ENCODE peak calls at places on chromosomes 12 and 14, in nine cellular contexts. One of them, this sample, is unnamed.

GRCh38 chr14:69643430-69644200 is 32.2 kb downstream of the SUSD6 start:
- DNase-seq in PC-3: peak
- DNase-seq in heart right ventricle: no peak
- DNase-seq in AG20443: no peak
- DNase-seq in NB4: peak
- DNase-seq in neural progenitor cell: no peak
- DNase-seq in retina: no peak
- DNase-seq in choroid plexus epithelial cell: peak
- DNase-seq in left kidney: no peak
- DNase-seq in this sample: no peak

GRCh38 chr12:2640709-2641108 is 154.1 kb upstream of the FKBP4 start:
- DNase-seq in AG20443: peak
- DNase-seq in left kidney: peak
- DNase-seq in neural progenitor cell: peak
- DNase-seq in retina: no peak
- DNase-seq in PC-3: peak
- DNase-seq in choroid plexus epithelial cell: peak
- DNase-seq in heart right ventricle: peak
- DNase-seq in NB4: peak
- DNase-seq in this sample: no peak

GRCh38 chr12:124299628-124300388 is 4.9 kb downstream of the RFLNA start:
- DNase-seq in neural progenitor cell: no peak
- DNase-seq in AG20443: no peak
- DNase-seq in retina: no peak
- DNase-seq in NB4: no peak
- DNase-seq in left kidney: no peak
- DNase-seq in PC-3: no peak
- DNase-seq in heart right ventricle: no peak
- DNase-seq in choroid plexus epithelial cell: no peak
- DNase-seq in this sample: no peak

GRCh38 chr14:58947156-58947555 is 241.3 kb upstream of the DAAM1 start:
- DNase-seq in neural progenitor cell: no peak
- DNase-seq in retina: no peak
- DNase-seq in AG20443: no peak
- DNase-seq in NB4: no peak
- DNase-seq in choroid plexus epithelial cell: peak
- DNase-seq in PC-3: no peak
- DNase-seq in heart right ventricle: no peak
- DNase-seq in left kidney: no peak
- DNase-seq in this sample: no peak

GRCh38 chr14:32225378-32225920 is 22.4 kb upstream of the RNU6-8 start:
- DNase-seq in choroid plexus epithelial cell: no peak
- DNase-seq in heart right ventricle: no peak
- DNase-seq in retina: no peak
- DNase-seq in PC-3: no peak
- DNase-seq in neural progenitor cell: peak
- DNase-seq in NB4: no peak
- DNase-seq in AG20443: no peak
- DNase-seq in left kidney: no peak
- DNase-seq in this sample: no peak

GRCh38 chr12:124665516-124665915 is 98.1 kb upstream of the NCOR2 start:
- DNase-seq in AG20443: no peak
- DNase-seq in NB4: no peak
- DNase-seq in choroid plexus epithelial cell: peak
- DNase-seq in heart right ventricle: no peak
- DNase-seq in PC-3: no peak
- DNase-seq in left kidney: no peak
- DNase-seq in retina: no peak
- DNase-seq in neural progenitor cell: no peak
- DNase-seq in this sample: no peak

GRCh38 chr12:79344855-79345840 is 345.6 kb downstream of the PAWR start:
- DNase-seq in AG20443: peak
- DNase-seq in neural progenitor cell: peak
- DNase-seq in NB4: peak
- DNase-seq in heart right ventricle: no peak
- DNase-seq in choroid plexus epithelial cell: peak
- DNase-seq in PC-3: peak
- DNase-seq in left kidney: peak
- DNase-seq in retina: peak
- DNase-seq in this sample: peak

GRCh38 chr12:56336361-56337167 is 2.1 kb upstream of the IL23A start:
- DNase-seq in heart right ventricle: no peak
- DNase-seq in left kidney: no peak
- DNase-seq in NB4: peak
- DNase-seq in retina: no peak
- DNase-seq in PC-3: no peak
- DNase-seq in AG20443: no peak
- DNase-seq in neural progenitor cell: no peak
- DNase-seq in choroid plexus epithelial cell: no peak
- DNase-seq in this sample: peak

GRCh38 chr12:131841547-131841946 is 13.4 kb downstream of the MMP17 start:
- DNase-seq in retina: no peak
- DNase-seq in NB4: no peak
- DNase-seq in PC-3: no peak
- DNase-seq in left kidney: no peak
- DNase-seq in neural progenitor cell: no peak
- DNase-seq in choroid plexus epithelial cell: no peak
- DNase-seq in AG20443: no peak
- DNase-seq in heart right ventricle: no peak
- DNase-seq in this sample: no peak

This sample was measured in Karpas-422.